ENCODE peak calls at places on chromosomes 16 and 17, in six cellular contexts. L is AG10803, A is fibroblast of lung, W is HepG2, Y is PC-3, C is Calu3. X is an unnamed sample.

GRCh38 chr17:2989855-2990254 is 73.6 kb downstream of the OR1D5 start:
- DNase-seq in L (no peak), A (no peak), W (no peak), Y (no peak), C (no peak), X (no peak)

GRCh38 chr16:66706506-66706880 is 9.9 kb upstream of the CMTM4 start:
- DNase-seq in L (no peak), A (no peak), W (no peak), Y (no peak), C (no peak), X (no peak)

GRCh38 chr16:87559976-87560375 is 42.3 kb upstream of the JPH3 start:
- DNase-seq in L (no peak), A (peak), W (no peak), Y (no peak), C (no peak), X (no peak)

GRCh38 chr16:49023095-49023494 is 258.5 kb downstream of the CBLN1 start:
- DNase-seq in L (peak), A (peak), W (no peak), Y (peak), C (no peak), X (no peak)

GRCh38 chr17:11643851-11644250 is 45.6 kb downstream of the DNAH9 start:
- DNase-seq in L (no peak), A (no peak), W (no peak), Y (no peak), C (no peak), X (no peak)

GRCh38 chr16:77403732-77404131 is 31.1 kb downstream of the ADAMTS18 start:
- DNase-seq in L (no peak), A (no peak), W (no peak), Y (no peak), C (no peak), X (no peak)

GRCh38 chr17:17815436-17816200 is 21.2 kb downstream of the SREBF1 start:
- DNase-seq in L (no peak), A (no peak), W (no peak), Y (no peak), C (no peak), X (no peak)

GRCh38 chr17:27430882-27431491 is 25.3 kb upstream of the KSR1 start:
- DNase-seq in L (peak), A (peak), W (peak), Y (peak), C (peak), X (peak)

GRCh38 chr17:70207184-70207583 is 37.9 kb downstream of the KCNJ2 start:
- DNase-seq in L (no peak), A (no peak), W (no peak), Y (no peak), C (no peak), X (no peak)

GRCh38 chr16:19429271-19429670 is 11.6 kb downstream of the TMC5 start:
- DNase-seq in L (no peak), A (no peak), W (no peak), Y (peak), C (peak), X (no peak)

GRCh38 chr16:56898847-56899246 is 33.1 kb upstream of the HERPUD1 start:
- DNase-seq in L (no peak), A (no peak), W (no peak), Y (no peak), C (no peak), X (no peak)

GRCh38 chr17:64780096-64781012 is 118.2 kb upstream of the SMURF2 start:
- DNase-seq in L (no peak), A (peak), W (no peak), Y (peak), C (peak), X (no peak)

GRCh38 chr17:3915642-3916012 is 638 bp downstream of the P2RX1 start:
- DNase-seq in L (no peak), A (no peak), W (no peak), Y (no peak), C (no peak), X (no peak)

GRCh38 chr17:74678541-74678940 is 34.2 kb downstream of the CD300LF start:
- DNase-seq in L (no peak), A (no peak), W (no peak), Y (no peak), C (no peak), X (no peak)

GRCh38 chr16:17194190-17194780 is 276.5 kb downstream of the XYLT1 start:
- DNase-seq in L (peak), A (peak), W (no peak), Y (no peak), C (peak), X (no peak)

GRCh38 chr17:73956595-73957465 is 246.6 kb upstream of the RPL38 start:
- DNase-seq in L (peak), A (no peak), W (peak), Y (peak), C (peak), X (no peak)

GRCh38 chr17:385195-385835 is 32.7 kb upstream of the RPH3AL start:
- DNase-seq in L (no peak), A (peak), W (no peak), Y (peak), C (peak), X (no peak)

GRCh38 chr16:86960266-86960665 is 356.9 kb downstream of the C16orf95 start:
- DNase-seq in L (no peak), A (no peak), W (no peak), Y (no peak), C (no peak), X (no peak)

GRCh38 chr16:27264151-27264550 is 4.4 kb downstream of the NSMCE1 start:
- DNase-seq in L (peak), A (peak), W (peak), Y (peak), C (peak), X (peak)

GRCh38 chr16:77212736-77213541 is 13.7 kb downstream of the SYCE1L start:
- DNase-seq in L (no peak), A (peak), W (no peak), Y (peak), C (peak), X (no peak)

GRCh38 chr16:2511128-2511785 is 2.5 kb upstream of the ATP6V0C start:
- DNase-seq in L (peak), A (peak), W (no peak), Y (no peak), C (no peak), X (no peak)

GRCh38 chr17:35491417-35491816 is 42.9 kb upstream of the SLFN13 start:
- DNase-seq in L (no peak), A (no peak), W (no peak), Y (no peak), C (no peak), X (no peak)

GRCh38 chr16:71380831-71381230 is 22.3 kb downstream of the CALB2 start:
- DNase-seq in L (no peak), A (no peak), W (no peak), Y (no peak), C (no peak), X (no peak)

GRCh38 chr16:89322381-89323119 is 105.0 kb downstream of the ZNF778 start:
- DNase-seq in L (peak), A (peak), W (peak), Y (peak), C (no peak), X (no peak)

GRCh38 chr17:16585796-16586195 is 16.8 kb upstream of the ZNF287 start:
- DNase-seq in L (peak), A (no peak), W (no peak), Y (no peak), C (no peak), X (no peak)

GRCh38 chr17:41613277-41614082 is 913 bp upstream of the KRT16 start:
- DNase-seq in L (no peak), A (no peak), W (no peak), Y (no peak), C (no peak), X (no peak)

GRCh38 chr16:67258160-67258835 is 9.5 kb downstream of the SLC9A5 start:
- DNase-seq in L (no peak), A (no peak), W (no peak), Y (no peak), C (no peak), X (no peak)

GRCh38 chr17:81162491-81162890 is 2.8 kb upstream of the PVALEF start:
- DNase-seq in L (no peak), A (no peak), W (no peak), Y (no peak), C (no peak), X (no peak)
- TF ChIP-seq CTCF in L (no peak), A (no peak), W (no peak), Y (no peak), C (no peak), X (no peak)

GRCh38 chr17:82255573-82255972 is 17.9 kb downstream of the CSNK1D start:
- DNase-seq in L (no peak), A (no peak), W (no peak), Y (no peak), C (no peak), X (no peak)

GRCh38 chr17:82253179-82253544 is 20.3 kb downstream of the CSNK1D start:
- DNase-seq in L (no peak), A (no peak), W (no peak), Y (no peak), C (no peak), X (no peak)

GRCh38 chr17:82258555-82258954 is 14.9 kb downstream of the CSNK1D start:
- DNase-seq in L (no peak), A (no peak), W (no peak), Y (no peak), C (no peak), X (no peak)

GRCh38 chr17:82256242-82256894 is 17.1 kb downstream of the CSNK1D start:
- DNase-seq in L (no peak), A (no peak), W (no peak), Y (no peak), C (no peak), X (no peak)

DNA sequence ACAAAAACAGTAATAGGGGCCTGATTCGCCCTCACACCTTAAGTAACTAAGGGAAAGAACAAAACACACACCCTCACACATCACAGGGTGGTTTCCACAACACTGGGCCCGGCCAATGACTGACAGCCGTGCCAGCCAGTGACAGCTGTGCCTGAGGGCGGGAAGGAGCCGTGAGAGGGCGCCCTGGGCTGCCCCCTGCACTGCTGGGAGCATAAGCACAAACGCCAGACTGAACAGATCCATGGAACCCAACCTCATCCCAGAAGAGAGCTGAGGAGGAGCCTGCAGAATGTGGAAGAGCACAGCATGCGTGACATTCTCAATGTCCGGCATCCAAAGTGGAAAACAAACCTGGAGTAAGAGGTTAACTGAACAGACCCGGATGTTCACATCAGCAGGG is 16.0 kb downstream of the CSNK1D start:
- DNase-seq in L (no peak), A (peak), W (no peak), Y (no peak), C (no peak), X (no peak)
- TF ChIP-seq CTCF in L (no peak), A (no peak), W (peak), Y (no peak), C (no peak), X (no peak)

DNA sequence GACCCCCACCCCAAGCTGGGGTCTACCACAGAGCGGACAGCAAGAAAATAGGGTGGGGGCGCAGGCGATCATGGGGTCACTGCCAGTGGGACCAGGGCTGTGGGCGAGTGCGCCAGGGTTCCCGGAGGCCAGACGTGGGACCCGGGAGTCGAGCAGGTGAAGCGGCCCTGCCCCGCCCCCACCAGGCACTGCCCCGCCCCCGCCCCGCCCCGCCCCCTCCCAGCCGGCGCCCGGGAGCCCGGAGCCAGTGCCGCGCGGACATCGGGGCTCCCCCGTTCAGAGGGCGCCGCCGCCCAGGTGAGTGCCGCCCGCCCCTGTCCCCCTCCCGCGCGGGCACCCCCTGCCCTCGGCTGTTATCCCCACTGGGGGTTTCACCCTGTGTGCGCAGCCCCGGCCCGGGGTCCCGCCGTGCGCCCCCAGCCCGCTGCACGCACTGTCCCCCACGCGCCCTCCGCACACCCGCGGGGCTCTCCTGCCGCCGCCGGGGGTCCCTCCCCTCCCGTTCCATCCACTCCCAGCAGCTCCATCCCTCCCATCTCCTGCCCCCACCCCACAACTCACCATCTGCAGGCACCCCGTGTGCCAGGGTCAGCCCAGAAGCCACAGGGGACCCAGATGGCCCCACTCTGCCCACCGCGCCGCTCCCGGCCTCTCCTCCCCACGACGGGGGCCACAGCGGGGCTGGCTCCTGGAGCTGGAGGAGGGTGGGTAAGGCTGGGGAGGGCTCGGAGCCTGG is at the start of gene SSTR5:
- DNase-seq in L (no peak), A (no peak), W (no peak), Y (no peak), C (no peak), X (no peak)
- TF ChIP-seq CTCF in L (no peak), A (no peak), W (no peak), Y (no peak), C (no peak), X (no peak)

GRCh38 chr17:37212184-37212583 is 163.6 kb upstream of the C17orf78 start:
- DNase-seq in L (no peak), A (no peak), W (no peak), Y (no peak), C (no peak), X (peak)
- TF ChIP-seq CTCF in L (peak), A (peak), W (no peak), Y (peak), C (no peak), X (peak)

DNA sequence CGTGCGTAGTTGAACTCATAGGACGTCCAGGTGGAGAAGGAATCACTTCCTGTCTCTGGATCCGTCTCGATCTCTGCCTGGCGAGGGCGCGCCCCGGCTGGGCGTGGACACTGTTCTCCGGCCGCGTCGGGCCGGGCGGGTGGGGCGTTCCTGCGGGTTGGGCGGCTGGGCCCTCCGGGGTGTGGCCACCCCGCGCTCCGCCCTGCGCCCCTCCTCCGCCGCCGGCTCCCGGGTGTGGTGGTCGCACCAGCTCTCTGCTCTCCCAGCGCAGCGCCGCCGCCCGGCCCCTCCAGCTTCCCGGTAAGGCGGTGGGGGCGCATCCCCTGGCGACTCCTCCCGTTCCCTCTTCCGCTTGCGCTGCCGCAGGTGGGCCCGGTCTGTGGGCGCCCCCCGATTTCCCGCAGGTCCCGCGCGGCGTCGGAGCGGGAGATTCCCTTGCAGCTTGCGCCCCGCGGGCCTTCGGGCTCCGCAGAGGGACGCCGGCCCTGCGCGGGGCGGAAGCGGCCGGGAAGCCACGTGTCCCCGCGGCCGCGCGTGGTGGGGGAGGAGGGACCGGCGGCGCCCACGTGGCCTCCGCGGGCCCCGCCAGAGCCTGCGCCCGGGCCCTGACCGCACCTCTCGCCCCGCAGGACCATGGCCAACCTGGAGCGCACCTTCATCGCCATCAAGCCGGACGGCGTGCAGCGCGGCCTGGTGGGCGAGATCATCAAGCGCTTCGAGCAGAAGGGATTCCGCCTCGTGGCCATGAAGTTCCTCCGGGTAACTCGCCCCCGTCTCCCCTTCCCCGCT is at the start of gene NME2:
- DNase-seq in L (peak), A (peak), W (peak), Y (peak), C (peak), X (peak)
- TF ChIP-seq CTCF in L (peak), A (no peak), W (peak), Y (no peak), C (no peak), X (no peak)

X was measured in HFFc6.